ENCODE peak calls at places on chromosomes 12 and 14, in six cellular contexts. One of them, this sample, is unnamed.

GRCh38 chr14:103711516-103712431 is 3.5 kb downstream of the XRCC3 start:
- DNase-seq in progenitor cell of endocrine pancreas: no peak
- DNase-seq in stimulated activated CD8-positive, alpha-beta memory T cell treated with anti-CD3 and anti-CD28 coated beads, Interleukin-2, amount 100 ng/mL, for 48 hours: no peak
- DNase-seq in endothelial cell: no peak
- DNase-seq in effector memory CD8-positive, alpha-beta T cell: no peak
- DNase-seq in iris pigment epithelial cell: no peak
- DNase-seq in this sample: peak; percentile 36

GRCh38 chr12:101775814-101776213 is 36.6 kb upstream of the SYCP3 start:
- DNase-seq in progenitor cell of endocrine pancreas: no peak
- DNase-seq in endothelial cell: no peak
- DNase-seq in effector memory CD8-positive, alpha-beta T cell: no peak
- DNase-seq in iris pigment epithelial cell: no peak
- DNase-seq in stimulated activated CD8-positive, alpha-beta memory T cell treated with anti-CD3 and anti-CD28 coated beads, Interleukin-2, amount 100 ng/mL, for 48 hours: no peak
- DNase-seq in this sample: no peak

GRCh38 chr12:127172857-127173256 is 1094.1 kb upstream of the TMEM132C start:
- DNase-seq in endothelial cell: no peak
- DNase-seq in iris pigment epithelial cell: no peak
- DNase-seq in effector memory CD8-positive, alpha-beta T cell: no peak
- DNase-seq in progenitor cell of endocrine pancreas: no peak
- DNase-seq in stimulated activated CD8-positive, alpha-beta memory T cell treated with anti-CD3 and anti-CD28 coated beads, Interleukin-2, amount 100 ng/mL, for 48 hours: no peak
- DNase-seq in this sample: no peak

GRCh38 chr12:76571256-76571655 is 11.7 kb upstream of the OSBPL8 start:
- DNase-seq in effector memory CD8-positive, alpha-beta T cell: no peak
- DNase-seq in endothelial cell: no peak
- DNase-seq in progenitor cell of endocrine pancreas: no peak
- DNase-seq in iris pigment epithelial cell: peak; percentile 38
- DNase-seq in stimulated activated CD8-positive, alpha-beta memory T cell treated with anti-CD3 and anti-CD28 coated beads, Interleukin-2, amount 100 ng/mL, for 48 hours: no peak
- DNase-seq in this sample: no peak

GRCh38 chr12:20142956-20143355 is 225.4 kb upstream of the PDE3A start:
- DNase-seq in progenitor cell of endocrine pancreas: no peak
- DNase-seq in stimulated activated CD8-positive, alpha-beta memory T cell treated with anti-CD3 and anti-CD28 coated beads, Interleukin-2, amount 100 ng/mL, for 48 hours: no peak
- DNase-seq in endothelial cell: no peak
- DNase-seq in effector memory CD8-positive, alpha-beta T cell: no peak
- DNase-seq in iris pigment epithelial cell: no peak
- DNase-seq in this sample: no peak

GRCh38 chr12:25585021-25585523 is 32.0 kb upstream of the LMNTD1 start:
- DNase-seq in iris pigment epithelial cell: peak; percentile 92
- DNase-seq in effector memory CD8-positive, alpha-beta T cell: no peak
- DNase-seq in progenitor cell of endocrine pancreas: no peak
- DNase-seq in stimulated activated CD8-positive, alpha-beta memory T cell treated with anti-CD3 and anti-CD28 coated beads, Interleukin-2, amount 100 ng/mL, for 48 hours: no peak
- DNase-seq in endothelial cell: no peak
- DNase-seq in this sample: no peak

GRCh38 chr14:58536975-58537374 is 100.8 kb upstream of the DACT1 start:
- DNase-seq in effector memory CD8-positive, alpha-beta T cell: no peak
- DNase-seq in progenitor cell of endocrine pancreas: no peak
- DNase-seq in iris pigment epithelial cell: no peak
- DNase-seq in stimulated activated CD8-positive, alpha-beta memory T cell treated with anti-CD3 and anti-CD28 coated beads, Interleukin-2, amount 100 ng/mL, for 48 hours: no peak
- DNase-seq in endothelial cell: no peak
- DNase-seq in this sample: no peak

GRCh38 chr12:49013403-49013802 is 5.2 kb downstream of the PRKAG1 start:
- DNase-seq in stimulated activated CD8-positive, alpha-beta memory T cell treated with anti-CD3 and anti-CD28 coated beads, Interleukin-2, amount 100 ng/mL, for 48 hours: no peak
- DNase-seq in progenitor cell of endocrine pancreas: no peak
- DNase-seq in effector memory CD8-positive, alpha-beta T cell: no peak
- DNase-seq in endothelial cell: no peak
- DNase-seq in iris pigment epithelial cell: no peak
- DNase-seq in this sample: no peak

GRCh38 chr12:75964150-75964549 is 67.4 kb downstream of the PHLDA1 start:
- DNase-seq in iris pigment epithelial cell: no peak
- DNase-seq in stimulated activated CD8-positive, alpha-beta memory T cell treated with anti-CD3 and anti-CD28 coated beads, Interleukin-2, amount 100 ng/mL, for 48 hours: no peak
- DNase-seq in effector memory CD8-positive, alpha-beta T cell: no peak
- DNase-seq in endothelial cell: no peak
- DNase-seq in progenitor cell of endocrine pancreas: no peak
- DNase-seq in this sample: no peak

GRCh38 chr14:91264151-91265150 is 19.9 kb upstream of the GPR68 start:
- DNase-seq in endothelial cell: peak; percentile 42
- DNase-seq in effector memory CD8-positive, alpha-beta T cell: no peak
- DNase-seq in iris pigment epithelial cell: no peak
- DNase-seq in progenitor cell of endocrine pancreas: no peak
- DNase-seq in stimulated activated CD8-positive, alpha-beta memory T cell treated with anti-CD3 and anti-CD28 coated beads, Interleukin-2, amount 100 ng/mL, for 48 hours: no peak
- DNase-seq in this sample: no peak

GRCh38 chr12:117599849-117600248 is 238.4 kb upstream of the NOS1 start:
- DNase-seq in iris pigment epithelial cell: no peak
- DNase-seq in effector memory CD8-positive, alpha-beta T cell: no peak
- DNase-seq in stimulated activated CD8-positive, alpha-beta memory T cell treated with anti-CD3 and anti-CD28 coated beads, Interleukin-2, amount 100 ng/mL, for 48 hours: no peak
- DNase-seq in endothelial cell: no peak
- DNase-seq in progenitor cell of endocrine pancreas: no peak
- DNase-seq in this sample: no peak

GRCh38 chr12:24246921-24247320 is 297.5 kb upstream of the SOX5 start:
- DNase-seq in iris pigment epithelial cell: no peak
- DNase-seq in stimulated activated CD8-positive, alpha-beta memory T cell treated with anti-CD3 and anti-CD28 coated beads, Interleukin-2, amount 100 ng/mL, for 48 hours: no peak
- DNase-seq in effector memory CD8-positive, alpha-beta T cell: no peak
- DNase-seq in endothelial cell: no peak
- DNase-seq in progenitor cell of endocrine pancreas: no peak
- DNase-seq in this sample: no peak